ENCODE peak calls at places on chromosomes 11 and 22, in seven cellular contexts. X is HTR-8/SVneo; R is right cardiac atrium; B is Calu3; A is stimulated activated CD4-positive, alpha-beta T cell treated with anti-CD3 and anti-CD28 coated beads, Interleukin-1b, Interleukin-23, amount 100 ng/mL, for 1 hour; Q is AML-193; K is colonic mucosa. G is an unnamed sample.

GRCh38 chr22:28243539-28243938 is 324.5 kb upstream of the PITPNB start:
- DNase-seq in X (no peak), R (no peak), Q (no peak), B (no peak), A (no peak), K (no peak), G (no peak)

GRCh38 chr11:68314886-68315580 is 2.6 kb downstream of the LRP5 start:
- DNase-seq in X (no peak), Q (no peak), B (peak; percentile 37), A (no peak), K (peak; percentile 82), R (no peak), G (no peak)

GRCh38 chr11:128716661-128717210 is 22.9 kb downstream of the FLI1 start:
- DNase-seq in Q (no peak), X (no peak), A (no peak), K (no peak), R (no peak), B (no peak), G (no peak)

GRCh38 chr11:75851203-75851602 is 36.2 kb downstream of the UVRAG start:
- DNase-seq in Q (no peak), X (no peak), R (no peak), B (no peak), K (no peak), A (no peak), G (no peak)

GRCh38 chr22:46830841-46831240 is 68.4 kb downstream of the TBC1D22A start:
- DNase-seq in K (no peak), B (no peak), X (peak; percentile 27), R (no peak), Q (no peak), A (no peak), G (no peak)

GRCh38 chr11:67437082-67437821 is at the start of gene PTPRCAP:
- DNase-seq in X (no peak), A (peak; percentile 43), B (no peak), Q (no peak), R (no peak), K (no peak), G (no peak)

GRCh38 chr11:94762208-94762607 is 5.9 kb upstream of the AMOTL1 start:
- DNase-seq in K (no peak), Q (peak; percentile 30), B (peak; percentile 49), A (no peak), R (no peak), X (no peak), G (no peak)

GRCh38 chr11:62242021-62242420 is at the start of gene SCGB1D2:
- DNase-seq in B (peak; percentile 2), K (no peak), Q (no peak), X (no peak), R (peak; percentile 14), A (no peak), G (no peak)

GRCh38 chr11:41400124-41400523 is 59.3 kb downstream of the LRRC4C start:
- DNase-seq in R (no peak), A (no peak), X (no peak), B (no peak), K (no peak), Q (no peak), G (no peak)

GRCh38 chr22:47090591-47091240 is 328.3 kb downstream of the TBC1D22A start:
- DNase-seq in B (no peak), A (no peak), K (no peak), Q (no peak), X (no peak), R (no peak), G (no peak)

GRCh38 chr22:32103648-32104326 is 55.3 kb downstream of the C22orf42 start:
- DNase-seq in B (no peak), R (no peak), Q (peak; percentile 8), A (no peak), X (no peak), K (no peak), G (no peak)

GRCh38 chr22:30304495-30305244 is 15.4 kb upstream of the CASTOR1 start:
- DNase-seq in A (no peak), R (no peak), Q (no peak), X (no peak), K (no peak), B (peak; percentile 26), G (no peak)

GRCh38 chr11:118342503-118343161 is at the start of gene CD3D:
- DNase-seq in X (no peak), A (peak; percentile 45), B (no peak), Q (no peak), K (no peak), R (no peak), G (no peak)

GRCh38 chr11:75264971-75265370 is 24.4 kb downstream of the TPBGL start:
- DNase-seq in R (no peak), X (no peak), B (no peak), K (no peak), A (no peak), Q (no peak), G (no peak)

GRCh38 chr11:121473064-121473777 is 20.5 kb upstream of the SORL1-AS1 start:
- DNase-seq in A (no peak), X (no peak), Q (no peak), B (no peak), R (peak; percentile 29), K (no peak), G (no peak)

GRCh38 chr11:2530131-2530854 is 85.5 kb downstream of the KCNQ1 start:
- DNase-seq in X (no peak), K (no peak), R (peak; percentile 12), A (no peak), B (no peak), Q (no peak), G (no peak)

GRCh38 chr11:63829823-63830489 is 9.0 kb upstream of the MARK2 start:
- DNase-seq in X (peak; percentile 54), Q (no peak), A (no peak), B (peak; percentile 50), R (no peak), K (no peak), G (no peak)

GRCh38 chr11:44945639-44946038 is 5.0 kb downstream of the TP53I11 start:
- DNase-seq in X (no peak), A (no peak), Q (no peak), K (no peak), B (no peak), R (peak; percentile 85), G (no peak)

GRCh38 chr11:118338637-118339061 is 3.9 kb downstream of the CD3D start:
- DNase-seq in B (no peak), Q (no peak), R (no peak), K (peak; percentile 56), A (peak; percentile 54), X (no peak), G (no peak)

GRCh38 chr11:119380160-119380815 is 1.2 kb downstream of the USP2 start:
- DNase-seq in A (no peak), Q (no peak), B (no peak), R (no peak), K (no peak), X (no peak), G (no peak)

GRCh38 chr11:35304393-35304790 is 115.0 kb downstream of the SLC1A2 start:
- DNase-seq in K (no peak), X (no peak), Q (peak; percentile 54), R (no peak), A (no peak), B (peak; percentile 11), G (no peak)

GRCh38 chr22:22113701-22114100 is 130.9 kb upstream of the VPREB1 start:
- DNase-seq in X (no peak), K (no peak), B (no peak), Q (no peak), A (no peak), R (no peak), G (no peak)

GRCh38 chr11:114253771-114254170 is 42.4 kb upstream of the NNMT start:
- DNase-seq in K (no peak), Q (no peak), B (no peak), R (no peak), X (no peak), A (no peak), G (no peak)

GRCh38 chr22:48171294-48171693 is 1408.8 kb downstream of the TBC1D22A start:
- DNase-seq in X (no peak), Q (no peak), A (no peak), B (no peak), R (no peak), K (no peak), G (no peak)

GRCh38 chr22:44889233-44889878 is 120.4 kb downstream of the PHF21B start:
- DNase-seq in R (no peak), B (no peak), K (no peak), A (no peak), Q (no peak), X (no peak), G (no peak)

GRCh38 chr11:72235351-72236057 is 8.5 kb downstream of the PHOX2A start:
- DNase-seq in Q (no peak), K (no peak), A (no peak), X (no peak), R (no peak), B (no peak), G (no peak)

GRCh38 chr11:123653997-123654565 is 343 bp downstream of the SCN3B start:
- DNase-seq in Q (no peak), X (peak; percentile 45), B (peak; percentile 20), A (no peak), K (peak; percentile 39), R (peak; percentile 60), G (no peak)

GRCh38 chr11:96161271-96162089 is 181.5 kb downstream of the MAML2 start:
- DNase-seq in X (peak; percentile 72), A (no peak), Q (no peak), K (no peak), R (no peak), B (no peak), G (no peak)

GRCh38 chr22:17919276-17920144 is 104.9 kb downstream of the MICAL3 start:
- DNase-seq in X (no peak), A (no peak), B (no peak), K (peak; percentile 38), R (peak; percentile 31), Q (no peak), G (no peak)

GRCh38 chr11:81237139-81237538 is 1496.5 kb downstream of the FAM181B start:
- DNase-seq in Q (peak; percentile 10), A (no peak), K (peak; percentile 36), R (no peak), X (peak; percentile 4), B (no peak), G (peak; percentile 2)

GRCh38 chr11:78350101-78350645 is 67.4 kb downstream of the GAB2 start:
- DNase-seq in R (no peak), K (peak; percentile 37), A (no peak), Q (peak; percentile 84), X (no peak), B (no peak), G (no peak)

GRCh38 chr22:45731041-45731797 is 59.6 kb downstream of the ATXN10 start:
- DNase-seq in X (peak; percentile 57), A (no peak), Q (no peak), B (no peak), R (no peak), K (peak; percentile 26), G (no peak)

GRCh38 chr11:57301711-57302423 is 22.9 kb downstream of the TNKS1BP1 start:
- DNase-seq in A (no peak), Q (no peak), X (no peak), R (no peak), K (no peak), B (no peak), G (no peak)

GRCh38 chr11:127226376-127226775 is 225.8 kb upstream of the KIRREL3 start:
- DNase-seq in R (no peak), X (no peak), Q (no peak), B (no peak), A (no peak), K (no peak), G (no peak)

GRCh38 chr11:125923012-125923579 is 18.8 kb downstream of the DDX25 start:
- DNase-seq in X (peak; percentile 59), B (peak; percentile 52), K (peak; percentile 78), R (peak; percentile 53), Q (peak; percentile 57), A (peak; percentile 6), G (no peak)

GRCh38 chr11:36165638-36166389 is 123.4 kb downstream of the COMMD9 start:
- DNase-seq in X (peak; percentile 43), B (no peak), A (no peak), R (no peak), K (no peak), Q (no peak), G (no peak)

GRCh38 chr11:133911169-133911568 is 45.6 kb downstream of the IGSF9B start:
- DNase-seq in X (no peak), A (no peak), K (no peak), R (no peak), Q (no peak), B (peak; percentile 25), G (no peak)

GRCh38 chr11:130144129-130144528 is 15.5 kb upstream of the ST14 start:
- DNase-seq in X (no peak), Q (no peak), R (no peak), A (no peak), K (peak; percentile 77), B (no peak), G (no peak)

G was measured in iPS DF 6.9.